ENCODE peak calls at places on chromosome 3, in six cellular contexts. B is GM23338; A is activated CD4-positive, alpha-beta T cell treated with anti-CD3 and anti-CD28 coated beads, Interleukin-2, amount 50 U/mL, for 48 hours; P is choroid plexus epithelial cell; R is sigmoid colon; L is natural killer cell. H is an unnamed sample.

GRCh38 chr3:98980915-98981596 is 79.6 kb upstream of the DCBLD2 start:
- DNase-seq in R (no peak), B (no peak), P (peak), L (no peak), A (no peak), H (no peak)

GRCh38 chr3:192843742-192844350 is 73.8 kb downstream of the MB21D2 start:
- DNase-seq in L (no peak), R (no peak), P (no peak), A (no peak), B (no peak), H (no peak)

GRCh38 chr3:182414586-182414985 is 378.7 kb upstream of the ATP11B start:
- DNase-seq in P (no peak), R (no peak), B (no peak), L (no peak), A (no peak), H (no peak)

GRCh38 chr3:124780767-124781485 is 50.7 kb downstream of the UMPS start:
- DNase-seq in P (peak), A (no peak), R (peak), L (no peak), B (peak), H (peak)

GRCh38 chr3:179510496-179510895 is 52.2 kb upstream of the ACTL6A start:
- DNase-seq in A (no peak), P (no peak), R (no peak), L (no peak), B (no peak), H (no peak)

GRCh38 chr3:155560594-155560993 is 184.3 kb downstream of the PLCH1 start:
- DNase-seq in L (no peak), R (no peak), A (no peak), B (no peak), P (no peak), H (no peak)

GRCh38 chr3:155891341-155891740 is 20.9 kb downstream of the GMPS start:
- DNase-seq in B (no peak), P (no peak), L (no peak), A (no peak), R (no peak), H (no peak)

GRCh38 chr3:128618398-128618726 is 32.3 kb downstream of the RPN1 start:
- DNase-seq in L (no peak), A (no peak), R (no peak), B (no peak), P (peak), H (no peak)

GRCh38 chr3:77042892-77043291 is 3.0 kb downstream of the ROBO2 start:
- DNase-seq in A (no peak), B (peak), L (no peak), P (peak), R (no peak), H (peak)

GRCh38 chr3:69090021-69090420 is 5.3 kb downstream of the ARL6IP5 start:
- DNase-seq in P (peak), R (no peak), B (no peak), L (no peak), A (no peak), H (no peak)

GRCh38 chr3:181292984-181293383 is 303.4 kb upstream of the DNAJC19 start:
- DNase-seq in B (no peak), P (peak), L (no peak), A (no peak), R (no peak), H (no peak)

GRCh38 chr3:135792174-135792573 is 173.4 kb upstream of the PPP2R3A start:
- DNase-seq in R (no peak), P (no peak), L (no peak), B (peak), A (no peak), H (peak)

GRCh38 chr3:123695731-123696640 is 111.1 kb upstream of the HACD2 start:
- DNase-seq in P (no peak), R (no peak), A (no peak), L (no peak), B (no peak), H (no peak)

GRCh38 chr3:115111632-115112031 is 35.5 kb downstream of the ZBTB20 start:
- DNase-seq in B (no peak), L (no peak), A (no peak), R (no peak), P (no peak), H (no peak)

GRCh38 chr3:152719264-152719663 is 115.7 kb upstream of the P2RY1 start:
- DNase-seq in L (no peak), B (no peak), R (no peak), P (peak), A (no peak), H (no peak)

GRCh38 chr3:178772746-178773145 is 236.5 kb downstream of the KCNMB2 start:
- DNase-seq in B (no peak), A (no peak), L (no peak), R (no peak), P (no peak), H (no peak)

GRCh38 chr3:46482632-46483311 is 15.0 kb upstream of the RTP3 start:
- DNase-seq in A (no peak), P (peak), L (no peak), R (no peak), B (no peak), H (no peak)

GRCh38 chr3:48899298-48899697 is 616 bp upstream of the SLC25A20 start:
- DNase-seq in L (peak), A (peak), B (no peak), R (no peak), P (no peak), H (no peak)

GRCh38 chr3:42052867-42053351 is 38.2 kb upstream of the TRAK1 start:
- DNase-seq in L (no peak), A (no peak), P (peak), R (peak), B (no peak), H (peak)

GRCh38 chr3:44661189-44661588 is 12.7 kb downstream of the ZNF35 start:
- DNase-seq in P (no peak), R (no peak), L (no peak), A (no peak), B (peak), H (no peak)

GRCh38 chr3:192010490-192010889 is 549.5 kb downstream of the PYDC2 start:
- DNase-seq in A (no peak), R (no peak), P (no peak), L (no peak), B (no peak), H (no peak)

GRCh38 chr3:58004972-58005371 is 3.2 kb upstream of the FLNB start:
- DNase-seq in L (no peak), B (no peak), R (no peak), A (no peak), P (no peak), H (no peak)

GRCh38 chr3:70840106-70840870 is 527.9 kb upstream of the MDFIC2 start:
- DNase-seq in L (no peak), P (no peak), R (no peak), A (no peak), B (peak), H (peak)

GRCh38 chr3:55000546-55000945 is 72.7 kb upstream of the LRTM1 start:
- DNase-seq in L (no peak), R (no peak), P (peak), B (no peak), A (no peak), H (no peak)

GRCh38 chr3:150760431-150761200 is 2.4 kb downstream of the SIAH2 start:
- DNase-seq in A (peak), P (no peak), B (no peak), R (no peak), L (no peak), H (no peak)

H was measured in neural progenitor cell.